ENCODE peak calls at places on chromosomes 7 and 10, in eight cellular contexts. W is H1, X is HepG2, E is breast epithelium, V is HCT116, D is stomach, J is spleen, P is GM23338. C is an unnamed sample.

GRCh38 chr10:33800986-33801385 is 466.5 kb upstream of the NRP1 start:
- DNase-seq in D (no peak), E (no peak), J (no peak), P (no peak), W (no peak), V (no peak), X (no peak), C (no peak)

GRCh38 chr7:28155964-28156363 is 24.6 kb downstream of the JAZF1 start:
- DNase-seq in D (no peak), V (no peak), E (no peak), P (no peak), X (peak), W (no peak), J (no peak), C (no peak)

GRCh38 chr10:49163741-49164140 is 24.4 kb downstream of the TMEM273 start:
- DNase-seq in D (no peak), J (no peak), E (no peak), P (no peak), V (no peak), X (no peak), W (no peak), C (no peak)

GRCh38 chr10:4801405-4801804 is 24.6 kb upstream of the AKR1E2 start:
- DNase-seq in W (no peak), E (no peak), J (no peak), P (peak), X (no peak), V (no peak), D (no peak), C (no peak)

GRCh38 chr7:110204527-110204926 is 886.4 kb upstream of the LRRN3 start:
- DNase-seq in X (no peak), D (no peak), E (no peak), W (peak), P (peak), V (peak), J (no peak), C (no peak)

GRCh38 chr7:100671353-100672327 is 1.9 kb upstream of the GNB2 start:
- DNase-seq in P (no peak), X (no peak), J (peak), D (no peak), E (no peak), V (no peak), W (no peak), C (no peak)

GRCh38 chr7:43108255-43109011 is 4.0 kb upstream of the HECW1 start:
- DNase-seq in W (no peak), J (peak), P (peak), V (peak), E (peak), D (peak), X (peak), C (peak)

GRCh38 chr7:1965579-1966294 is 267.0 kb downstream of the MAD1L1 start:
- DNase-seq in J (peak), P (no peak), W (no peak), E (no peak), X (no peak), D (no peak), V (no peak), C (no peak)

GRCh38 chr7:55524558-55525310 is 47.6 kb downstream of the VOPP1 start:
- DNase-seq in X (no peak), E (no peak), V (no peak), D (peak), J (no peak), W (no peak), P (no peak), C (no peak)

GRCh38 chr7:43248961-43249807 is 136.7 kb downstream of the HECW1 start:
- DNase-seq in E (no peak), V (peak), D (peak), W (no peak), X (no peak), P (no peak), J (no peak), C (peak)

GRCh38 chr7:26375604-26376207 is 84.0 kb downstream of the SNX10 start:
- DNase-seq in J (no peak), E (no peak), W (no peak), X (no peak), V (no peak), D (no peak), P (peak), C (no peak)

GRCh38 chr10:63464402-63465292 is 1.1 kb downstream of the JMJD1C start:
- DNase-seq in J (no peak), X (no peak), E (no peak), P (no peak), W (no peak), V (no peak), D (no peak), C (no peak)

GRCh38 chr7:112047421-112047820 is 158.8 kb downstream of the DOCK4 start:
- DNase-seq in V (no peak), P (no peak), X (no peak), J (no peak), E (no peak), W (no peak), D (no peak), C (no peak)

GRCh38 chr7:15669443-15669842 is 17.0 kb downstream of the MEOX2 start:
- DNase-seq in J (no peak), D (no peak), E (no peak), X (no peak), P (no peak), W (no peak), V (no peak), C (no peak)

GRCh38 chr7:107785926-107786325 is 17.1 kb downstream of the SLC26A3 start:
- DNase-seq in J (no peak), V (no peak), X (no peak), W (no peak), P (no peak), D (peak), E (no peak), C (peak)

GRCh38 chr10:70699659-70700174 is 27.4 kb downstream of the ADAMTS14 start:
- DNase-seq in V (no peak), W (no peak), E (no peak), J (no peak), X (peak), D (no peak), P (peak), C (no peak)

GRCh38 chr10:88991900-88992237 is 1.3 kb downstream of the FAS start:
- DNase-seq in X (no peak), E (no peak), P (no peak), J (no peak), V (no peak), D (no peak), W (no peak), C (no peak)

GRCh38 chr7:52959878-52960660 is 75.4 kb upstream of the POM121L12 start:
- DNase-seq in X (no peak), E (no peak), D (no peak), W (no peak), P (no peak), V (no peak), J (no peak), C (no peak)

GRCh38 chr10:125689955-125690569 is 7.1 kb upstream of the TEX36 start:
- DNase-seq in D (peak), P (no peak), E (no peak), W (no peak), V (no peak), J (no peak), X (no peak), C (no peak)

GRCh38 chr7:116071629-116072028 is 41.1 kb upstream of the TFEC start:
- DNase-seq in X (no peak), D (no peak), J (no peak), E (no peak), V (no peak), W (no peak), P (no peak), C (no peak)

GRCh38 chr7:120273476-120273975 is 551 bp downstream of the KCND2 start:
- DNase-seq in X (peak), J (no peak), E (no peak), W (no peak), V (no peak), P (peak), D (no peak), C (no peak)

GRCh38 chr10:67114945-67115344 is 189.1 kb downstream of the LRRTM3 start:
- DNase-seq in V (no peak), J (no peak), W (no peak), D (no peak), X (peak), P (no peak), E (no peak), C (no peak)

GRCh38 chr7:46855851-46856250 is 726.1 kb downstream of the TNS3 start:
- DNase-seq in X (no peak), V (no peak), D (no peak), W (no peak), E (no peak), P (no peak), J (no peak), C (no peak)

GRCh38 chr10:100168313-100168643 is 17.6 kb downstream of the ERLIN1 start:
- DNase-seq in W (no peak), X (no peak), J (no peak), E (no peak), V (no peak), P (no peak), D (no peak), C (no peak)

GRCh38 chr10:3774018-3774813 is 10.8 kb downstream of the KLF6 start:
- DNase-seq in W (no peak), X (no peak), D (no peak), P (no peak), J (no peak), E (no peak), V (no peak), C (no peak)

GRCh38 chr10:8331387-8331786 is 276.9 kb downstream of the GATA3 start:
- DNase-seq in V (no peak), W (no peak), E (no peak), X (no peak), D (no peak), P (no peak), J (no peak), C (no peak)

GRCh38 chr10:8325417-8325980 is 271.0 kb downstream of the GATA3 start:
- DNase-seq in V (no peak), W (no peak), J (no peak), X (no peak), D (no peak), E (no peak), P (no peak), C (no peak)

GRCh38 chr10:8323443-8324054 is 269.1 kb downstream of the GATA3 start:
- DNase-seq in D (no peak), J (no peak), V (no peak), E (no peak), W (no peak), X (no peak), P (no peak), C (no peak)

GRCh38 chr10:8325015-8325414 is 270.5 kb downstream of the GATA3 start:
- DNase-seq in D (no peak), V (no peak), X (no peak), W (no peak), J (no peak), P (no peak), E (no peak), C (no peak)

DNA sequence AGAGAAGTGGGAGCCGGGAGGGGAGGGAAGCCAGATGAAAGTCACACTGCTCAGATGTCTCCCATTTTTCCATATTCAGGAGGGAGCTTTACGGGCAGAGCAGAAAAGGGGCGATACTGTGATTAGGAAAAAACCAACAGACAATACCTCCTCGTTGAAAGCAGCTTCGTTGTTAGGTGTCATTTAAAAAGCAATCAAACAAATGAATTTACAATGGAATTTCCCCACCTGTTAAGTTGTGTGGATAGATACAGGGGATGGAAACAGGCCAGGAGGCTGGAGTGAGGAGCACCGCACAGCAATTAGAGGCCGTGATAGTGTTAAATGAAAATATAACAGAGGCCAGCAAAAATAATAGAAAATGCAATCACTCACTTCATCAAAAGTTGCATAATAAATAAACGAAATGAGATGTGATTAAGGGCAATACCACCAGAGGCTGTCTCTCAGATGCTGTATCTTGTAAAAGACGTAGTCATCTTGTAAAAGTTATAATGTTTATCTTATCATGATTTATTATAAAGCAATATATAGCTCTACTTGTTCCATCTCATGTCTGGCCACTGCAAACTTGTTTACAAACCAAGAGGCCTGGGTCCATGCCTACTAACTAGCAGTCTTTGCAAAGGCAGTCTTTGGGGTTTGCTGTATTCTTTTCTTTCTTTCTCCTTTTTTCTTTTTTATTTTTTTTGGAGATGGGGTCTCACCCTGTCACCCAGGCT is 272.4 kb downstream of the GATA3 start:
- DNase-seq in J (no peak), X (no peak), P (no peak), D (no peak), W (no peak), V (no peak), E (no peak), C (no peak)
- TF ChIP-seq CTCF in J (no peak), X (no peak), P (no peak), D (no peak), W (no peak), V (no peak), E (no peak), C (no peak)

GRCh38 chr10:71975891-71976725 is 11.9 kb downstream of the CHST3 start:
- DNase-seq in V (peak), E (no peak), J (peak), W (no peak), P (no peak), X (no peak), D (peak), C (peak)
- TF ChIP-seq POLR2AphosphoS5 in V (peak), E (no peak), J (no peak), W (no peak), P (no peak), X (peak), D (peak), C (no peak)

DNA sequence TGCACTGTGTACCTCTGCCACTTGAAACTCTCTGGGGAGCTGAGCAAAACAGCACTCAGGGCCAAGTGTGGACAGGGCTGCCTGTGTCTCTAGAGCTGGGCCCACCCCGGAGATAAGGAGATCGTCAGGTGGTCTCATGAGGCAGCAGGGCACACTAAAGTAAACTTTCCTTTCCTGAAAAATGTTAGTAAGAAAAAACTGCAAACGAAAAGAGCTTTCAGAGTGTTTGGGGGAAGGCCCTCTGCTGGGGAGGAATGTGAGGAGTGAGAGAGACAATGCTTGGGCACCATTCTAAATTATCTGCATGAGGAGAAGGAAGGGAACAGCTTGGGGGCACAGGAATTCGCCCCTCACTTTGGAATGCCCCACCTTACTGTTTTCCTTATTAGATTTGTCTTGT is 127.7 kb downstream of the ATXN7L1 start:
- DNase-seq in E (no peak), D (no peak), W (no peak), V (no peak), P (peak), X (no peak), J (no peak), C (no peak)
- TF ChIP-seq CTCF in E (no peak), D (no peak), W (no peak), V (no peak), P (no peak), X (no peak), J (no peak), C (no peak)

GRCh38 chr7:123789817-123790216 is 41.0 kb upstream of the WASL start:
- DNase-seq in J (no peak), W (no peak), D (no peak), V (no peak), P (no peak), X (no peak), E (no peak), C (no peak)
- TF ChIP-seq POLR2AphosphoS5 in J (no peak), W (no peak), D (no peak), V (no peak), P (no peak), X (no peak), E (no peak), C (no peak)

DNA sequence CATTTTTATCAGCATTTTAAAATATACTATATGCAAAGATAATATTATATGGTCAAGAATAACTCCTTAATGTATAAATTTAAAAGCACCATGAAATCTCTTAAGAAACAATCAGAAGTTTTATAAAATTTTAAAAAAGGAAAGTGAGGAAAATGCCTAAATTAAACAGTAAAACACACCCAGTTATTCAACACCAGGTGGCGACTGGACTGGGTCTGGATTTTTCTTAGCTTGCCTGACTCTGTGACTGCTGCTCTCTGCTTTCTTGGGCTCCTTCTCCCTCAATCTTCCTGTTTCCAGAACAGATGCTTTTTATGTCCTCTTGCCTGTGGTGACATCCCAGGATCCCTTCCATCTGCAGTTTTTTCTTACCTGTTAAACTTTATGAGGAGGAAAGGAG is 200.3 kb downstream of the BICC1 start:
- DNase-seq in P (peak), W (no peak), E (no peak), X (no peak), V (peak), D (no peak), J (no peak), C (no peak)
- TF ChIP-seq CTCF in P (peak), W (peak), E (no peak), X (no peak), V (no peak), D (no peak), J (no peak), C (no peak)